ENCODE peak calls at places on chromosome X, in six cellular contexts. F, T, L, Z, H and G are unnamed samples.
A peak's percentile ranks its signal among the peaks of the same experiment; 100 is the strongest.

GRCh38 chrX:22073928-22074327 is 41.8 kb downstream of the PHEX start:
- DNase-seq in F (no peak), H (no peak), L (no peak), T (no peak), Z (no peak), G (no peak)

GRCh38 chrX:35406386-35406785 is 391.8 kb upstream of the MAGEB16 start:
- DNase-seq in F (no peak), T (no peak), L (no peak), Z (no peak), H (no peak), G (no peak)

GRCh38 chrX:38426785-38427184 is 74.4 kb downstream of the OTC start:
- DNase-seq in F (no peak), T (no peak), H (no peak), Z (no peak), L (no peak), G (peak; percentile 0)

GRCh38 chrX:101482296-101482695 is 3.0 kb upstream of the ARMCX4 start:
- DNase-seq in L (no peak), H (peak; percentile 59), F (no peak), Z (no peak), T (no peak), G (peak; percentile 70)

GRCh38 chrX:107451754-107452153 is 2.3 kb downstream of the FRMPD3 start:
- DNase-seq in T (no peak), Z (peak; percentile 5), L (no peak), F (no peak), H (no peak), G (no peak)

GRCh38 chrX:118536687-118537461 is 41.3 kb downstream of the DOCK11 start:
- DNase-seq in F (no peak), L (no peak), H (peak; percentile 31), T (peak; percentile 24), Z (peak; percentile 24), G (peak; percentile 48)

GRCh38 chrX:23694606-23695005 is 27.3 kb downstream of the PRDX4 start:
- DNase-seq in F (peak; percentile 50), T (peak; percentile 47), H (peak; percentile 19), L (peak; percentile 16), Z (peak; percentile 15), G (peak; percentile 62)

GRCh38 chrX:118528089-118528753 is 32.6 kb downstream of the DOCK11 start:
- DNase-seq in T (no peak), L (no peak), H (no peak), Z (peak; percentile 36), F (no peak), G (no peak)

GRCh38 chrX:77527233-77528001 is 80.2 kb downstream of the FGF16 start:
- DNase-seq in H (no peak), F (no peak), T (peak; percentile 41), Z (no peak), L (no peak), G (no peak)

GRCh38 chrX:120463241-120463640 is 5.9 kb downstream of the LAMP2 start:
- DNase-seq in F (no peak), L (no peak), T (no peak), Z (no peak), H (no peak), G (peak; percentile 72)

GRCh38 chrX:77731821-77732419 is 54.1 kb downstream of the ATRX start:
- DNase-seq in Z (no peak), H (no peak), F (no peak), L (no peak), T (no peak), G (no peak)

GRCh38 chrX:147890766-147891165 is 21.0 kb upstream of the FMR1 start:
- DNase-seq in T (no peak), F (no peak), Z (no peak), L (no peak), H (no peak), G (no peak)

GRCh38 chrX:98398542-98398941 is 1514.8 kb downstream of the RPA4 start:
- DNase-seq in L (no peak), Z (no peak), H (no peak), T (no peak), F (no peak), G (no peak)

GRCh38 chrX:143240658-143241057 is 214.9 kb downstream of the SPANXN4 start:
- DNase-seq in F (no peak), Z (no peak), H (no peak), T (no peak), L (no peak), G (no peak)

GRCh38 chrX:1581132-1581531 is 10.3 kb upstream of the AKAP17A start:
- DNase-seq in F (no peak), H (no peak), T (peak; percentile 69), L (no peak), Z (peak; percentile 78), G (no peak)

GRCh38 chrX:152245231-152245630 is 106.9 kb upstream of the MAGEA10 start:
- DNase-seq in Z (no peak), L (no peak), F (no peak), H (peak; percentile 39), T (no peak), G (no peak)

GRCh38 chrX:79409657-79410056 is 42.5 kb upstream of the ITM2A start:
- DNase-seq in Z (no peak), H (no peak), L (no peak), T (no peak), F (no peak), G (no peak)

GRCh38 chrX:3678287-3678686 is 35.2 kb downstream of the PRKX start:
- DNase-seq in L (no peak), H (peak; percentile 31), Z (no peak), F (no peak), T (no peak), G (no peak)

GRCh38 chrX:3699841-3700381 is 13.5 kb downstream of the PRKX start:
- DNase-seq in Z (no peak), L (no peak), F (no peak), T (no peak), H (no peak), G (no peak)

GRCh38 chrX:15797707-15798106 is 7.4 kb downstream of the ZRSR2 start:
- DNase-seq in F (no peak), L (no peak), Z (no peak), T (no peak), H (no peak), G (no peak)

GRCh38 chrX:131739823-131740222 is 195.9 kb downstream of the OR13H1 start:
- DNase-seq in Z (no peak), H (no peak), T (no peak), L (no peak), F (no peak), G (no peak)

GRCh38 chrX:117895418-117895817 is 221.2 kb downstream of the KLHL13 start:
- DNase-seq in F (no peak), Z (no peak), L (no peak), H (peak; percentile 53), T (no peak), G (no peak)

GRCh38 chrX:13703589-13703988 is 14.7 kb downstream of the RAB9A start:
- DNase-seq in L (no peak), Z (no peak), H (no peak), T (no peak), F (no peak), G (no peak)

GRCh38 chrX:56248492-56248891 is 16.3 kb downstream of the KLF8 start:
- DNase-seq in L (no peak), H (peak; percentile 2), Z (peak; percentile 28), F (peak; percentile 47), T (peak; percentile 40), G (peak; percentile 19)

GRCh38 chrX:118928126-118928525 is 46.3 kb upstream of the LONRF3 start:
- DNase-seq in L (no peak), T (no peak), Z (no peak), H (no peak), F (no peak), G (no peak)

GRCh38 chrX:54811301-54811885 is 3.8 kb downstream of the MAGED2 start:
- DNase-seq in Z (no peak), T (no peak), L (no peak), F (no peak), H (no peak), G (no peak)

GRCh38 chrX:18422325-18422724 is 3.1 kb upstream of the CDKL5 start:
- DNase-seq in H (peak; percentile 80), T (no peak), Z (no peak), L (peak; percentile 76), F (no peak), G (peak; percentile 84)

GRCh38 chrX:262391-262909 is 18.7 kb upstream of the PLCXD1 start:
- DNase-seq in F (peak; percentile 48), T (no peak), H (no peak), Z (no peak), L (no peak), G (no peak)

GRCh38 chrX:40908857-40909475 is 173.6 kb upstream of the MED14 start:
- DNase-seq in F (no peak), Z (no peak), L (peak; percentile 33), H (peak; percentile 83), T (no peak), G (peak; percentile 86)

GRCh38 chrX:78710146-78710545 is 37.4 kb upstream of the LPAR4 start:
- DNase-seq in L (no peak), F (no peak), T (no peak), Z (no peak), H (peak; percentile 54), G (peak; percentile 31)

GRCh38 chrX:13742397-13743176 is 8.0 kb downstream of the OFD1 start:
- DNase-seq in F (no peak), H (no peak), Z (peak; percentile 42), T (no peak), L (no peak), G (no peak)

GRCh38 chrX:103399744-103400143 is 23.4 kb downstream of the BEX3 start:
- DNase-seq in L (no peak), T (no peak), Z (no peak), F (no peak), H (no peak), G (no peak)

GRCh38 chrX:62839596-62839995 is 511.5 kb downstream of the SPIN4 start:
- DNase-seq in T (no peak), Z (no peak), L (no peak), H (no peak), F (no peak), G (no peak)
- H3K9me3 ChIP-seq in T (no peaks in the 10 kb centered on the region), Z (no peaks in the 10 kb centered on the region), L (no peaks in the 10 kb centered on the region), H (no peaks in the 10 kb centered on the region), F (no peaks in the 10 kb centered on the region), G (no peaks in the 10 kb centered on the region)

DNA sequence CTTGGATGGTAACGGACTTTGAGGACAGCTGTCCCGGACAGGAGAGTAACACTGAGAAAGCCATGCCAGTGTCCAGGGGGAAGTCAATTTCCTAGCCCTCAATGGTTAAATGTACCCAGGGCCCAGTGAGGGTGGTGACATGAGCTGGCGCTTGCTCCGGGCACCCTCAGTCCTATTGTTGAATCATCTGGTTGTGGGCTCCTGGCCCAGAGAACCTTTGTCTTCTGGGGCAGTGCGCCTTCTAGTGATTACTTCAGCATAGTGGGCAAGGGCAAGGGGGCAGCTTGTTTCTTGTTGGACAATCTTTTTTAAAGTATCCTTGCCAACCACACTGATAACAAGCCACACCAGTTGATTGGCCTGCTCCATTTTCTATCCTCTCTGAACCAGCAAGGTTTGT is 30.9 kb upstream of the TRPC5 start:
- DNase-seq in H (no peak), F (no peak), T (no peak), L (no peak), Z (no peak), G (no peak)
- H3K9me3 ChIP-seq in H (no peaks in the 10 kb centered on the region), F (no peaks in the 10 kb centered on the region), T (no peaks in the 10 kb centered on the region), L (no peaks in the 10 kb centered on the region), Z (no peaks in the 10 kb centered on the region), G (no peaks in the 10 kb centered on the region)

GRCh38 chrX:65093658-65094057 is 117.4 kb upstream of the ZC4H2 start:
- DNase-seq in L (no peak), Z (no peak), F (no peak), T (no peak), H (no peak), G (no peak)
- H3K9me3 ChIP-seq in L (no peaks in the 10 kb centered on the region), Z (peaks cover 6% of the 10 kb centered on the region), F (no peaks in the 10 kb centered on the region), T (no peaks in the 10 kb centered on the region), H (no peaks in the 10 kb centered on the region), G (no peaks in the 10 kb centered on the region)

GRCh38 chrX:67436867-67437266 is 107.0 kb upstream of the AR start:
- DNase-seq in L (no peak), T (no peak), Z (no peak), F (no peak), H (no peak), G (no peak)
- H3K9me3 ChIP-seq in L (no peaks in the 10 kb centered on the region), T (no peaks in the 10 kb centered on the region), Z (no peaks in the 10 kb centered on the region), F (no peaks in the 10 kb centered on the region), H (no peaks in the 10 kb centered on the region), G (no peaks in the 10 kb centered on the region)